ENCODE peak calls at places on chromosomes 5 and 9, in eight cellular contexts. M, P, W, O, U, D, X and Z are unnamed samples.

GRCh38 chr9:82475584-82476328 is 487.2 kb downstream of the SPATA31D1 start:
- DNase-seq in D (no peak), U (no peak), O (no peak), M (no peak), X (no peak), P (no peak), W (no peak), Z (no peak)

GRCh38 chr5:26388946-26389345 is 649.4 kb downstream of the CDH9 start:
- DNase-seq in P (no peak), W (no peak), X (peak), U (no peak), D (no peak), M (no peak), O (no peak), Z (no peak)

GRCh38 chr5:113052041-113052795 is 75.6 kb downstream of the DCP2 start:
- DNase-seq in D (no peak), M (no peak), X (no peak), W (no peak), P (no peak), O (peak), U (no peak), Z (no peak)

GRCh38 chr5:39193553-39194465 is 25.6 kb downstream of the FYB1 start:
- DNase-seq in P (no peak), O (no peak), M (no peak), X (no peak), W (no peak), D (no peak), U (no peak), Z (no peak)

GRCh38 chr9:130421802-130422276 is 22.9 kb upstream of the ASS1 start:
- DNase-seq in X (peak), D (no peak), U (no peak), P (peak), O (peak), W (no peak), M (no peak), Z (no peak)

GRCh38 chr5:151795426-151795825 is 23.7 kb downstream of the G3BP1 start:
- DNase-seq in D (no peak), W (no peak), U (no peak), O (no peak), X (no peak), P (no peak), M (no peak), Z (no peak)

GRCh38 chr9:130214921-130215320 is 42.7 kb downstream of the NCS1 start:
- DNase-seq in X (no peak), U (no peak), M (no peak), W (no peak), P (no peak), D (no peak), O (no peak), Z (no peak)

GRCh38 chr9:90825586-90825985 is 24.0 kb downstream of the SYK start:
- DNase-seq in M (no peak), O (no peak), U (peak), P (no peak), W (no peak), X (no peak), D (no peak), Z (no peak)

GRCh38 chr5:76952795-76953536 is at the start of gene CRHBP:
- DNase-seq in W (no peak), M (no peak), X (no peak), U (no peak), P (peak), D (no peak), O (peak), Z (no peak)

GRCh38 chr5:95788493-95788892 is 34.0 kb downstream of the GLRX start:
- DNase-seq in M (no peak), W (no peak), D (no peak), X (no peak), O (no peak), P (no peak), U (no peak), Z (no peak)

GRCh38 chr5:143219696-143220095 is 183.8 kb downstream of the NR3C1 start:
- DNase-seq in M (no peak), P (no peak), U (no peak), D (no peak), W (no peak), O (peak), X (no peak), Z (no peak)

GRCh38 chr9:110728058-110728457 is 59.5 kb downstream of the MUSK start:
- DNase-seq in D (no peak), X (no peak), P (no peak), M (no peak), W (no peak), O (no peak), U (no peak), Z (no peak)

GRCh38 chr5:78899922-78900362 is 85.2 kb downstream of the ARSB start:
- DNase-seq in X (peak), U (no peak), M (no peak), P (peak), O (peak), W (no peak), D (peak), Z (no peak)

GRCh38 chr5:155530046-155530445 is 516.5 kb downstream of the KIF4B start:
- DNase-seq in X (no peak), P (no peak), W (no peak), U (no peak), D (no peak), O (no peak), M (no peak), Z (no peak)

GRCh38 chr9:110291921-110292575 is 35.7 kb upstream of the TXN start:
- DNase-seq in W (no peak), U (no peak), P (peak), M (no peak), O (no peak), X (no peak), D (no peak), Z (no peak)

GRCh38 chr5:174801798-174802197 is 77.4 kb downstream of the MSX2 start:
- DNase-seq in O (no peak), U (no peak), P (no peak), W (no peak), D (no peak), X (no peak), M (no peak), Z (no peak)

GRCh38 chr5:159504857-159505304 is 174.6 kb upstream of the IL12B start:
- DNase-seq in P (no peak), D (no peak), M (peak), W (no peak), X (no peak), O (peak), U (peak), Z (no peak)